ENCODE peak calls at places on chromosomes 1 and 21, in five cellular contexts. N is ovary, Q is uterus, T is IMR-90, G is spleen. O is an unnamed sample.

GRCh38 chr1:172293379-172293778 is 127.1 kb upstream of the C1orf105 start:
- DNase-seq in N (no peak), Q (no peak), T (peak; percentile 77), G (no peak), O (no peak)

GRCh38 chr1:151972533-151973270 is 21.0 kb downstream of the S100A10 start:
- DNase-seq in N (no peak), Q (peak; percentile 70), T (peak; percentile 87), G (no peak), O (no peak)

GRCh38 chr21:31732891-31733520 is 1.1 kb upstream of the SCAF4 start:
- DNase-seq in N (peak; percentile 33), Q (no peak), T (peak; percentile 35), G (no peak), O (no peak)

GRCh38 chr1:163168053-163168452 is 34.7 kb downstream of the RGS5 start:
- DNase-seq in N (no peak), Q (no peak), T (peak; percentile 96), G (no peak), O (no peak)

GRCh38 chr21:46253610-46254124 is 25.1 kb upstream of the LSS start:
- DNase-seq in N (no peak), Q (no peak), T (peak; percentile 24), G (no peak), O (no peak)

GRCh38 chr21:14877581-14878228 is 187.1 kb downstream of the NRIP1 start:
- DNase-seq in N (no peak), Q (no peak), T (peak; percentile 49), G (no peak), O (no peak)

GRCh38 chr1:51139474-51139873 is 37.4 kb downstream of the C1orf185 start:
- DNase-seq in N (no peak), Q (no peak), T (no peak), G (no peak), O (no peak)

GRCh38 chr1:19557609-19558051 is 72.3 kb upstream of the CAPZB start:
- DNase-seq in N (no peak), Q (no peak), T (peak; percentile 30), G (no peak), O (no peak)

GRCh38 chr21:19607983-19608668 is 1204.5 kb upstream of the TMPRSS15 start:
- DNase-seq in N (no peak), Q (no peak), T (no peak), G (no peak), O (no peak)

GRCh38 chr1:151313501-151313900 is 13.7 kb downstream of the PI4KB start:
- DNase-seq in N (no peak), Q (no peak), T (no peak), G (no peak), O (no peak)

GRCh38 chr1:15947382-15948090 is 28.4 kb downstream of the ZBTB17 start:
- DNase-seq in N (no peak), Q (no peak), T (no peak), G (no peak), O (peak; percentile 78)

GRCh38 chr21:31447477-31447876 is 103.4 kb upstream of the TIAM1 start:
- DNase-seq in N (no peak), Q (no peak), T (peak; percentile 36), G (no peak), O (no peak)

GRCh38 chr1:153919879-153920852 is 2.6 kb downstream of the GATAD2B start:
- DNase-seq in N (no peak), Q (no peak), T (peak; percentile 42), G (no peak), O (no peak)

GRCh38 chr21:41615613-41616012 is 107.7 kb upstream of the TMPRSS2 start:
- DNase-seq in N (no peak), Q (no peak), T (peak; percentile 99), G (no peak), O (no peak)

GRCh38 chr1:185595835-185596667 is 138.1 kb upstream of the HMCN1 start:
- DNase-seq in N (no peak), Q (no peak), T (peak; percentile 56), G (no peak), O (no peak)

GRCh38 chr1:206506405-206506802 is 927 bp upstream of the RASSF5 start:
- DNase-seq in N (no peak), Q (no peak), T (no peak), G (peak; percentile 32), O (no peak)

GRCh38 chr1:110224240-110224995 is 14.3 kb downstream of the KCNC4 start:
- DNase-seq in N (no peak), Q (no peak), T (no peak), G (no peak), O (no peak)

GRCh38 chr1:25927541-25928265 is 21.5 kb upstream of the STMN1 start:
- DNase-seq in N (no peak), Q (no peak), T (no peak), G (no peak), O (no peak)

GRCh38 chr1:161139765-161140164 is 7.3 kb upstream of the DEDD start:
- DNase-seq in N (no peak), Q (no peak), T (peak; percentile 57), G (no peak), O (no peak)

GRCh38 chr1:220983877-220984635 is 104.8 kb downstream of the HLX start:
- DNase-seq in N (no peak), Q (no peak), T (no peak), G (no peak), O (no peak)

GRCh38 chr1:235006132-235006721 is 122.4 kb downstream of the TOMM20 start:
- DNase-seq in N (no peak), Q (no peak), T (no peak), G (no peak), O (no peak)

GRCh38 chr1:213997031-213997771 is 9.4 kb downstream of the PROX1 start:
- DNase-seq in N (peak; percentile 41), Q (no peak), T (no peak), G (no peak), O (no peak)

GRCh38 chr1:27504588-27505419 is 14.8 kb upstream of the WASF2 start:
- DNase-seq in N (peak; percentile 82), Q (peak; percentile 85), T (peak; percentile 49), G (peak; percentile 90), O (no peak)

GRCh38 chr1:77036560-77036959 is 169.3 kb downstream of the ST6GALNAC5 start:
- DNase-seq in N (no peak), Q (no peak), T (peak; percentile 56), G (no peak), O (no peak)

GRCh38 chr1:178344513-178345077 is 152.2 kb downstream of the CLEC20A start:
- DNase-seq in N (no peak), Q (no peak), T (peak; percentile 92), G (no peak), O (no peak)

GRCh38 chr1:184170719-184171118 is 119.2 kb downstream of the TSEN15 start:
- DNase-seq in N (no peak), Q (no peak), T (no peak), G (no peak), O (no peak)
- TF ChIP-seq POLR2A in N (no peak), Q (no peak), T (no peak), G (no peak), O (no peak)

GRCh38 chr1:240618946-240619345 is 7.0 kb upstream of the GREM2 start:
- DNase-seq in N (no peak), Q (no peak), T (no peak), G (no peak), O (no peak)

GRCh38 chr1:240621249-240621648 is 9.3 kb upstream of the GREM2 start:
- DNase-seq in N (no peak), Q (no peak), T (peak; percentile 26), G (no peak), O (no peak)

GRCh38 chr1:240619357-240619756 is 7.4 kb upstream of the GREM2 start:
- DNase-seq in N (no peak), Q (no peak), T (no peak), G (no peak), O (no peak)

GRCh38 chr1:240619901-240620621 is 8.1 kb upstream of the GREM2 start:
- DNase-seq in N (peak; percentile 17), Q (no peak), T (no peak), G (no peak), O (no peak)
- TF ChIP-seq CTCF in N (no peak), Q (no peak), T (no peak), G (no peak), O (no peak)

GRCh38 chr1:175207971-175208370 is 15.4 kb upstream of the KIAA0040 start:
- DNase-seq in N (no peak), Q (no peak), T (no peak), G (no peak), O (no peak)

GRCh38 chr1:175208773-175209492 is 16.4 kb upstream of the KIAA0040 start:
- DNase-seq in N (no peak), Q (no peak), T (no peak), G (no peak), O (no peak)

GRCh38 chr1:175206687-175207086 is 14.1 kb upstream of the KIAA0040 start:
- DNase-seq in N (no peak), Q (no peak), T (no peak), G (no peak), O (no peak)

GRCh38 chr1:175210744-175211143 is 18.2 kb upstream of the KIAA0040 start:
- DNase-seq in N (no peak), Q (no peak), T (no peak), G (no peak), O (no peak)

GRCh38 chr1:175209493-175209921 is 16.9 kb upstream of the KIAA0040 start:
- DNase-seq in N (no peak), Q (no peak), T (no peak), G (no peak), O (no peak)
- H3K4me3 ChIP-seq in N (no peak overlapping the region), Q (no peak overlapping the region), T (no peak overlapping the region), G (no peak overlapping the region), O (no peak overlapping the region)

GRCh38 chr1:63264161-63264560 is 58.2 kb upstream of the FOXD3 start:
- DNase-seq in N (no peak), Q (no peak), T (no peak), G (no peak), O (no peak)

GRCh38 chr1:63261736-63262142 is 60.6 kb upstream of the FOXD3 start:
- DNase-seq in N (no peak), Q (no peak), T (no peak), G (no peak), O (no peak)

GRCh38 chr1:63266857-63267256 is 55.5 kb upstream of the FOXD3 start:
- DNase-seq in N (no peak), Q (no peak), T (no peak), G (no peak), O (no peak)

DNA sequence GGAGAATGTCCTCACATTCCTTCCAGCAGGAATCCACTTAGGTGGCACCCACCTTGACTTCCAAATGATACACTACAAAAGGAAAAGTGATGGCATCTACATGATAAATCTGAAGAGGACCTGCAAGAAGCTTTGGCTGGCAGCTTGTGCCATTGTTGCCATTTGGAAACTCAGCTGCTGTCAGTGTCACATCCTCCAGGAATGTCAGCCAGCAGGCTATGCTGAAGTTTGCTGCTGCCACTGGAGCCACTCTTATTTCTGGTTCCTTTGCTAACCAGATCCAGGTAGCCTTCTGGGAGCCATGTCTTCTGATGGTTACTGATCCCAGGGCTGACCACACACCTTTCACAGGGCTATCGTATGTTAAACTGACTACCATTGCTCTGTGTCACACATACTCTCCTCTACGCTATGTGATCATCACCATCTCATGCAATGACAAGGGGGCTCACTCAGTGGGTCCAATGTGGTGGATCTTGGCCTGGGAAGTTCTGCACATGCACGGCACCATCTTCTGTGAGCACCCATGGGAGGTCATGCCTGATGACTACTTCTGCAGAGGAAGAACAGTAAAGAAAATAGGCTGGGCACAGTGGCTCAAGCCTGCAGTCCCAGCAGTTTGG is 60.1 kb upstream of the FOXD3 start:
- DNase-seq in N (no peak), Q (no peak), T (no peak), G (no peak), O (no peak)
- TF ChIP-seq POLR2A in N (no peak), Q (no peak), T (no peak), G (no peak), O (no peak)

GRCh38 chr1:22553104-22553880 is 10.0 kb upstream of the EPHA8 start:
- DNase-seq in N (no peak), Q (no peak), T (no peak), G (no peak), O (no peak)
- TF ChIP-seq CTCF in N (no peak), Q (no peak), T (no peak), G (no peak), O (no peak)

O was measured in lower leg skin.